ENCODE peak calls at places on chromosomes 12 and 14, in seven cellular contexts. One of them, this sample, is unnamed.

GRCh38 chr12:28108599-28108998 is 81.7 kb upstream of the CCDC91 start:
- DNase-seq in bronchial epithelial cell: no peak
- DNase-seq in fibroblast of the conjunctiva: no peak
- DNase-seq in GM03348: no peak
- DNase-seq in midbrain: no peak
- DNase-seq in anterior cingulate cortex: no peak
- DNase-seq in CD8-positive, alpha-beta memory T cell: no peak
- DNase-seq in this sample: no peak

GRCh38 chr12:49208146-49208545 is 19.3 kb upstream of the TUBA1A start:
- DNase-seq in bronchial epithelial cell: no peak
- DNase-seq in fibroblast of the conjunctiva: no peak
- DNase-seq in GM03348: no peak
- DNase-seq in midbrain: no peak
- DNase-seq in anterior cingulate cortex: no peak
- DNase-seq in CD8-positive, alpha-beta memory T cell: no peak
- DNase-seq in this sample: no peak

GRCh38 chr14:36582011-36582873 is at the start of gene NKX2-8:
- DNase-seq in bronchial epithelial cell: no peak
- DNase-seq in fibroblast of the conjunctiva: no peak
- DNase-seq in GM03348: no peak
- DNase-seq in midbrain: no peak
- DNase-seq in anterior cingulate cortex: no peak
- DNase-seq in CD8-positive, alpha-beta memory T cell: no peak
- DNase-seq in this sample: no peak

GRCh38 chr14:92040431-92041040 is 677 bp upstream of the TRIP11 start:
- DNase-seq in bronchial epithelial cell: peak
- DNase-seq in fibroblast of the conjunctiva: peak
- DNase-seq in GM03348: peak
- DNase-seq in midbrain: peak
- DNase-seq in anterior cingulate cortex: peak
- DNase-seq in CD8-positive, alpha-beta memory T cell: no peak
- DNase-seq in this sample: peak

GRCh38 chr12:81598205-81598604 is 160.9 kb downstream of the PPFIA2 start:
- DNase-seq in bronchial epithelial cell: no peak
- DNase-seq in fibroblast of the conjunctiva: no peak
- DNase-seq in GM03348: no peak
- DNase-seq in midbrain: peak
- DNase-seq in anterior cingulate cortex: peak
- DNase-seq in CD8-positive, alpha-beta memory T cell: no peak
- DNase-seq in this sample: no peak

GRCh38 chr12:130438711-130439110 is 101.0 kb downstream of the PIWIL1 start:
- DNase-seq in bronchial epithelial cell: no peak
- DNase-seq in fibroblast of the conjunctiva: no peak
- DNase-seq in GM03348: no peak
- DNase-seq in midbrain: no peak
- DNase-seq in anterior cingulate cortex: no peak
- DNase-seq in CD8-positive, alpha-beta memory T cell: no peak
- DNase-seq in this sample: no peak

GRCh38 chr12:121516437-121517011 is 64.3 kb downstream of the KDM2B start:
- DNase-seq in bronchial epithelial cell: no peak
- DNase-seq in fibroblast of the conjunctiva: no peak
- DNase-seq in GM03348: no peak
- DNase-seq in midbrain: no peak
- DNase-seq in anterior cingulate cortex: no peak
- DNase-seq in CD8-positive, alpha-beta memory T cell: no peak
- DNase-seq in this sample: no peak

GRCh38 chr12:42260518-42260917 is 22.5 kb upstream of the YAF2 start:
- DNase-seq in bronchial epithelial cell: no peak
- DNase-seq in fibroblast of the conjunctiva: no peak
- DNase-seq in GM03348: no peak
- DNase-seq in midbrain: no peak
- DNase-seq in anterior cingulate cortex: no peak
- DNase-seq in CD8-positive, alpha-beta memory T cell: no peak
- DNase-seq in this sample: no peak

GRCh38 chr12:51721281-51721940 is 127.1 kb downstream of the FIGNL2 start:
- DNase-seq in bronchial epithelial cell: no peak
- DNase-seq in fibroblast of the conjunctiva: no peak
- DNase-seq in GM03348: no peak
- DNase-seq in midbrain: no peak
- DNase-seq in anterior cingulate cortex: no peak
- DNase-seq in CD8-positive, alpha-beta memory T cell: peak
- DNase-seq in this sample: peak

GRCh38 chr14:76863724-76864407 is 37.7 kb downstream of the LRRC74A start:
- DNase-seq in bronchial epithelial cell: peak
- DNase-seq in fibroblast of the conjunctiva: no peak
- DNase-seq in GM03348: no peak
- DNase-seq in midbrain: peak
- DNase-seq in anterior cingulate cortex: peak
- DNase-seq in CD8-positive, alpha-beta memory T cell: no peak
- DNase-seq in this sample: no peak

GRCh38 chr14:104872469-104873341 is 7.6 kb downstream of the CEP170B start:
- DNase-seq in bronchial epithelial cell: peak
- DNase-seq in fibroblast of the conjunctiva: no peak
- DNase-seq in GM03348: peak
- DNase-seq in midbrain: no peak
- DNase-seq in anterior cingulate cortex: no peak
- DNase-seq in CD8-positive, alpha-beta memory T cell: no peak
- DNase-seq in this sample: no peak

GRCh38 chr12:102595315-102595714 is 115.0 kb upstream of the IGF1 start:
- DNase-seq in bronchial epithelial cell: no peak
- DNase-seq in fibroblast of the conjunctiva: no peak
- DNase-seq in GM03348: no peak
- DNase-seq in midbrain: no peak
- DNase-seq in anterior cingulate cortex: no peak
- DNase-seq in CD8-positive, alpha-beta memory T cell: no peak
- DNase-seq in this sample: no peak

GRCh38 chr12:95541436-95541835 is 9.8 kb downstream of the USP44 start:
- DNase-seq in bronchial epithelial cell: no peak
- DNase-seq in fibroblast of the conjunctiva: no peak
- DNase-seq in GM03348: no peak
- DNase-seq in midbrain: no peak
- DNase-seq in anterior cingulate cortex: no peak
- DNase-seq in CD8-positive, alpha-beta memory T cell: no peak
- DNase-seq in this sample: no peak

GRCh38 chr14:52155656-52156213 is 86.9 kb upstream of the NID2 start:
- DNase-seq in bronchial epithelial cell: no peak
- DNase-seq in fibroblast of the conjunctiva: no peak
- DNase-seq in GM03348: no peak
- DNase-seq in midbrain: no peak
- DNase-seq in anterior cingulate cortex: no peak
- DNase-seq in CD8-positive, alpha-beta memory T cell: no peak
- DNase-seq in this sample: no peak

GRCh38 chr12:11650697-11651281 is 1.3 kb downstream of the ETV6 start:
- DNase-seq in bronchial epithelial cell: peak
- DNase-seq in fibroblast of the conjunctiva: no peak
- DNase-seq in GM03348: no peak
- DNase-seq in midbrain: peak
- DNase-seq in anterior cingulate cortex: peak
- DNase-seq in CD8-positive, alpha-beta memory T cell: no peak
- DNase-seq in this sample: peak

GRCh38 chr12:118055144-118055557 is 5.8 kb downstream of the WSB2 start:
- DNase-seq in bronchial epithelial cell: peak
- DNase-seq in fibroblast of the conjunctiva: no peak
- DNase-seq in GM03348: no peak
- DNase-seq in midbrain: peak
- DNase-seq in anterior cingulate cortex: no peak
- DNase-seq in CD8-positive, alpha-beta memory T cell: peak
- DNase-seq in this sample: peak

GRCh38 chr12:10974965-10975364 is 11.7 kb downstream of the TAS2R50 start:
- DNase-seq in bronchial epithelial cell: no peak
- DNase-seq in fibroblast of the conjunctiva: no peak
- DNase-seq in GM03348: no peak
- DNase-seq in midbrain: no peak
- DNase-seq in anterior cingulate cortex: no peak
- DNase-seq in CD8-positive, alpha-beta memory T cell: no peak
- DNase-seq in this sample: no peak

GRCh38 chr14:68099348-68100045 is 279.9 kb downstream of the RAD51B start:
- DNase-seq in bronchial epithelial cell: no peak
- DNase-seq in fibroblast of the conjunctiva: no peak
- DNase-seq in GM03348: no peak
- DNase-seq in midbrain: peak
- DNase-seq in anterior cingulate cortex: peak
- DNase-seq in CD8-positive, alpha-beta memory T cell: no peak
- DNase-seq in this sample: no peak

GRCh38 chr12:69660164-69660863 is 38.8 kb downstream of the BEST3 start:
- DNase-seq in bronchial epithelial cell: no peak
- DNase-seq in fibroblast of the conjunctiva: no peak
- DNase-seq in GM03348: no peak
- DNase-seq in midbrain: no peak
- DNase-seq in anterior cingulate cortex: no peak
- DNase-seq in CD8-positive, alpha-beta memory T cell: no peak
- DNase-seq in this sample: no peak

GRCh38 chr14:46051801-46052200 is 599.8 kb downstream of the RPL10L start:
- DNase-seq in bronchial epithelial cell: no peak
- DNase-seq in fibroblast of the conjunctiva: no peak
- DNase-seq in GM03348: no peak
- DNase-seq in midbrain: no peak
- DNase-seq in anterior cingulate cortex: no peak
- DNase-seq in CD8-positive, alpha-beta memory T cell: no peak
- DNase-seq in this sample: no peak

GRCh38 chr14:102693006-102693755 is 84.1 kb upstream of the TRAF3 start:
- DNase-seq in bronchial epithelial cell: no peak
- DNase-seq in fibroblast of the conjunctiva: no peak
- DNase-seq in GM03348: no peak
- DNase-seq in midbrain: no peak
- DNase-seq in anterior cingulate cortex: no peak
- DNase-seq in CD8-positive, alpha-beta memory T cell: no peak
- DNase-seq in this sample: no peak

GRCh38 chr12:19223018-19223417 is 93.5 kb downstream of the PLEKHA5 start:
- DNase-seq in bronchial epithelial cell: no peak
- DNase-seq in fibroblast of the conjunctiva: no peak
- DNase-seq in GM03348: no peak
- DNase-seq in midbrain: no peak
- DNase-seq in anterior cingulate cortex: no peak
- DNase-seq in CD8-positive, alpha-beta memory T cell: no peak
- DNase-seq in this sample: no peak